ENCODE peak calls at places on chromosomes 1 and 21, in six cellular contexts. V is aorta, D is epithelial cell of esophagus, X is brain microvascular endothelial cell, M is GM23338, C is ovary. A is an unnamed sample.

GRCh38 chr1:52288286-52288685 is 77.7 kb downstream of the CC2D1B start:
- DNase-seq in V (no peak), D (peak), X (peak), M (no peak), C (no peak), A (peak)

GRCh38 chr21:46477765-46478164 is 19.1 kb downstream of the DIP2A start:
- DNase-seq in V (no peak), D (peak), X (no peak), M (no peak), C (no peak), A (no peak)

GRCh38 chr1:174726167-174726879 is 273.4 kb upstream of the CACYBP start:
- DNase-seq in V (no peak), D (peak), X (no peak), M (peak), C (no peak), A (peak)

GRCh38 chr1:111754964-111755320 is 759 bp upstream of the DDX20 start:
- DNase-seq in V (peak), D (peak), X (peak), M (peak), C (no peak), A (peak)

GRCh38 chr1:94734963-94735899 is 84.9 kb upstream of the SLC44A3 start:
- DNase-seq in V (peak), D (peak), X (peak), M (peak), C (peak), A (peak)

GRCh38 chr1:107551491-107551890 is 410.7 kb downstream of the NTNG1 start:
- DNase-seq in V (no peak), D (no peak), X (no peak), M (no peak), C (no peak), A (no peak)

GRCh38 chr1:171590022-171590421 is 32.0 kb upstream of the MYOCOS start:
- DNase-seq in V (no peak), D (no peak), X (peak), M (no peak), C (no peak), A (no peak)

GRCh38 chr1:115906627-115907026 is 65.7 kb upstream of the NHLH2 start:
- DNase-seq in V (no peak), D (peak), X (no peak), M (no peak), C (no peak), A (no peak)

GRCh38 chr21:14864211-14865021 is 200.4 kb downstream of the NRIP1 start:
- DNase-seq in V (peak), D (peak), X (peak), M (peak), C (peak), A (peak)

GRCh38 chr1:18575620-18576019 is 55.0 kb upstream of the PAX7 start:
- DNase-seq in V (peak), D (peak), X (peak), M (peak), C (no peak), A (peak)

GRCh38 chr1:42418516-42418915 is 37.3 kb downstream of the ZMYND12 start:
- DNase-seq in V (no peak), D (no peak), X (no peak), M (peak), C (no peak), A (peak)

GRCh38 chr1:204872262-204872881 is 1.7 kb downstream of the NFASC start:
- DNase-seq in V (no peak), D (no peak), X (no peak), M (no peak), C (no peak), A (no peak)

DNA sequence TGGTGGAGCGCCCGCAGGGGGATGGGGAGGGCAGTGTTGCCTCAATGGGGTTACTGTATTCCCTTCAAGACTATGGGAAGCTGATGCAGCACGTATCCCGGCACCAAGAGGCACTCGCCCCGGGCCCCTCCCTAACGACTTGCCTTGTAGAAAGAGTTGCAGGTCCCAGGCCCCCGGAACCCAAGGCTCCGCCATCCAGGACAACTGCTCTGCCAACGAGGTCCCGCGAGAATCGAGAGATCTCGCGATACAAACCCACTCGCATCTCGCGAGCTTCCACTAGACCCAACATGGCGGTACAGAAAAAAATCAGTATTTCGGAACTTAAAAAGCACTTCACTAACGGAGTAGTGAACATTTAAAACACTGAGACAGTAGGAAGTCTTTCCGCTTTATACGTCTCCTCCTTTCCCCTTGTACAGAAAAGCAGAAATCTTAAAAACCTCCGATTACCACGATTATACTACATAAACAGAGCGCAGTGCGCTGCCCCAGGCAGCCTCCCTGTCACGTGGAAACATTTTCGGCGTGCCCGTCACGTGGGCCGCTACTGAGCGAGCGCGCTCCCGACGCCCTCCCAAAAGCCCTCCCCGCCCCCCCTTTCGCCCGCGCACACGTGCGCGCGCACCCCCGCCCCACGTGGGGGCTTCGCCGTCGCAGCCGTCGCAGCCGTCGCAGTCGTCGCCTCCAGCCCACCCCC is at the start of gene ZZZ3:
- DNase-seq in V (peak), D (peak), X (peak), M (peak), C (peak), A (peak)
- H3K4me3 ChIP-seq in V (peak), D (peak), X (peak), M (peak), C (peak), A (peak)

GRCh38 chr1:56331207-56331891 is 248.0 kb downstream of the PLPP3 start:
- DNase-seq in V (no peak), D (no peak), X (no peak), M (no peak), C (no peak), A (peak)

GRCh38 chr1:56329970-56330369 is 249.4 kb downstream of the PLPP3 start:
- DNase-seq in V (no peak), D (peak), X (no peak), M (no peak), C (no peak), A (no peak)

GRCh38 chr1:56333461-56333860 is 245.9 kb downstream of the PLPP3 start:
- DNase-seq in V (no peak), D (no peak), X (no peak), M (no peak), C (no peak), A (no peak)

GRCh38 chr1:56331892-56332567 is 247.3 kb downstream of the PLPP3 start:
- DNase-seq in V (no peak), D (peak), X (no peak), M (no peak), C (no peak), A (peak)

GRCh38 chr1:56330400-56331026 is 248.8 kb downstream of the PLPP3 start:
- DNase-seq in V (no peak), D (peak), X (peak), M (no peak), C (no peak), A (peak)
- H3K4me3 ChIP-seq in V (no peak), D (no peak), X (no peak), M (no peak), C (no peak), A (no peak)

GRCh38 chr21:44087426-44088400 is 19.5 kb upstream of the PWP2 start:
- DNase-seq in V (peak), D (no peak), X (no peak), M (no peak), C (no peak), A (no peak)

GRCh38 chr21:44089001-44089911 is 17.9 kb upstream of the PWP2 start:
- DNase-seq in V (no peak), D (no peak), X (no peak), M (no peak), C (no peak), A (no peak)

GRCh38 chr21:44092201-44092600 is 15.0 kb upstream of the PWP2 start:
- DNase-seq in V (no peak), D (no peak), X (no peak), M (no peak), C (no peak), A (no peak)

GRCh38 chr21:44088401-44088780 is 18.8 kb upstream of the PWP2 start:
- DNase-seq in V (no peak), D (peak), X (no peak), M (no peak), C (no peak), A (no peak)

DNA sequence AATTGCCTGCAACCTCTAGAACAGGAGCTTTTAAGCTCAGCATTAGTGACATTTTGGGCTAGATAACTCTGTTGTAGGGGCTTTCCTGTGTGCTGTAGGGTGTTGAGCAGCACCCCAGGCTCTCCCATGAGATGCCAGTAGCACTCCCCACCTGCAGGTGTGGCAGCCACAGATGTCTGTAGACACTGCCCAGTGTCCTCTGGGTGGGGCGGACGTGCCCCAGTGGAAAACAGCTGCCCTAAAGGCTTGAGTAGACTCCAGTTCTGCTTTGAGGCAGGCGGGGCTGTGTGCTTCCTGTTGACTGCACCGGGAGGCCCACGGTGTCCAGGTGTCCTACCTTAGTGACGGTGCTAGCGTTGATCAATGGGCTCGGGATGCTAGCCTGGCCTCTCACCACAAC is 16.9 kb upstream of the PWP2 start:
- DNase-seq in V (no peak), D (no peak), X (no peak), M (no peak), C (no peak), A (no peak)
- H3K4me3 ChIP-seq in V (no peak), D (no peak), X (no peak), M (no peak), C (no peak), A (no peak)

GRCh38 chr1:100536031-100536430 is 1.9 kb upstream of the GPR88 start:
- DNase-seq in V (no peak), D (no peak), X (no peak), M (no peak), C (no peak), A (no peak)

GRCh38 chr1:100539836-100540536 is 2.0 kb downstream of the GPR88 start:
- DNase-seq in V (peak), D (peak), X (no peak), M (peak), C (no peak), A (peak)

GRCh38 chr1:100542264-100542663 is 4.3 kb downstream of the GPR88 start:
- DNase-seq in V (no peak), D (no peak), X (no peak), M (no peak), C (no peak), A (no peak)

GRCh38 chr1:100535264-100535663 is 2.7 kb upstream of the GPR88 start:
- DNase-seq in V (no peak), D (no peak), X (no peak), M (no peak), C (no peak), A (no peak)

DNA sequence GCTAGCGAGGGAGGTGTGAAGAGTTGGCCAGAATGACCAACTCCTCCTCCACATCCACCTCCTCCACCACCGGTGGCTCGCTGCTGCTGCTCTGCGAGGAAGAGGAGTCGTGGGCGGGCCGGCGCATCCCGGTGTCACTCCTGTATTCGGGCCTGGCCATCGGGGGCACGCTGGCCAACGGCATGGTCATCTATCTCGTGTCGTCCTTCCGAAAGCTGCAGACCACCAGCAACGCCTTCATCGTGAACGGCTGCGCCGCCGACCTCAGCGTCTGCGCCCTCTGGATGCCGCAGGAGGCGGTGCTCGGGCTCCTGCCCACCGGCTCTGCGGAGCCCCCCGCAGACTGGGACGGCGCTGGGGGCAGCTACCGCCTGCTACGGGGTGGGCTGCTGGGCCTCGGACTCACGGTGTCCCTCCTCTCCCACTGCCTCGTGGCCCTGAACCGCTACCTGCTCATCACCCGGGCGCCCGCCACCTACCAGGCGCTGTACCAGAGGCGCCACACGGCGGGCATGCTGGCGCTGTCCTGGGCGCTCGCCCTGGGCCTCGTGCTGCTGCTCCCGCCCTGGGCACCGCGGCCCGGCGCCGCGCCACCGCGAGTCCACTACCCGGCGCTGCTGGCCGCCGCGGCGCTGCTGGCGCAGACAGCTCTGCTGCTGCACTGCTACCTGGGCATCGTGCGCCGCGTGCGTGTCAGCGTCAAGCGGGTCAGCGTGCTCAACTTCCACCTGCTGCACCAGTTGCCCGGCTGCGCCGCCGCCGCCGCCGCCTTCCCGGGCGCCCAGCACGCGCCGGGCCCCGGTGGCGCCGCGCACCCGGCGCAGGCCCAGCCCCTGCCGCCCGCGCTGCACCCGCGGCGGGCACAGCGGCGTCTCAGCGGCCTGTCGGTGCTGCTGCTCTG is 1.2 kb downstream of the GPR88 start:
- DNase-seq in V (peak), D (peak), X (no peak), M (peak), C (peak), A (peak)
- H3K4me3 ChIP-seq in V (peak), D (no peak), X (peak), M (peak), C (peak), A (no peak)

GRCh38 chr1:45013551-45014209 is 1.6 kb downstream of the UROD start:
- DNase-seq in V (no peak), D (no peak), X (no peak), M (no peak), C (no peak), A (no peak)
- H3K4me3 ChIP-seq in V (no peak), D (no peak), X (no peak), M (no peak), C (no peak), A (no peak)

GRCh38 chr1:81699234-81699633 is 101.5 kb upstream of the ADGRL2 start:
- DNase-seq in V (no peak), D (peak), X (peak), M (peak), C (no peak), A (peak)

GRCh38 chr1:81702079-81702715 is 98.5 kb upstream of the ADGRL2 start:
- DNase-seq in V (no peak), D (peak), X (no peak), M (no peak), C (no peak), A (no peak)

GRCh38 chr1:81702903-81703302 is 97.8 kb upstream of the ADGRL2 start:
- DNase-seq in V (no peak), D (peak), X (peak), M (no peak), C (no peak), A (no peak)

GRCh38 chr1:81703352-81703735 is 97.4 kb upstream of the ADGRL2 start:
- DNase-seq in V (no peak), D (peak), X (peak), M (no peak), C (no peak), A (no peak)

GRCh38 chr1:81701071-81701470 is 99.7 kb upstream of the ADGRL2 start:
- DNase-seq in V (no peak), D (no peak), X (no peak), M (no peak), C (no peak), A (no peak)
- H3K4me3 ChIP-seq in V (no peak), D (peak), X (no peak), M (no peak), C (no peak), A (no peak)

GRCh38 chr1:11729155-11729497 is 6.8 kb upstream of the AGTRAP start:
- DNase-seq in V (no peak), D (no peak), X (no peak), M (no peak), C (no peak), A (no peak)

GRCh38 chr1:11730429-11730861 is 5.5 kb upstream of the AGTRAP start:
- DNase-seq in V (no peak), D (peak), X (no peak), M (no peak), C (no peak), A (no peak)

GRCh38 chr1:11729498-11730428 is 6.2 kb upstream of the AGTRAP start:
- DNase-seq in V (no peak), D (no peak), X (no peak), M (no peak), C (no peak), A (peak)

GRCh38 chr1:11733351-11733750 is 2.6 kb upstream of the AGTRAP start:
- DNase-seq in V (no peak), D (no peak), X (no peak), M (no peak), C (no peak), A (no peak)

GRCh38 chr1:11731719-11732283 is 4.1 kb upstream of the AGTRAP start:
- DNase-seq in V (peak), D (peak), X (peak), M (peak), C (peak), A (peak)
- H3K4me3 ChIP-seq in V (no peak), D (no peak), X (no peak), M (peak), C (peak), A (no peak)

DNA sequence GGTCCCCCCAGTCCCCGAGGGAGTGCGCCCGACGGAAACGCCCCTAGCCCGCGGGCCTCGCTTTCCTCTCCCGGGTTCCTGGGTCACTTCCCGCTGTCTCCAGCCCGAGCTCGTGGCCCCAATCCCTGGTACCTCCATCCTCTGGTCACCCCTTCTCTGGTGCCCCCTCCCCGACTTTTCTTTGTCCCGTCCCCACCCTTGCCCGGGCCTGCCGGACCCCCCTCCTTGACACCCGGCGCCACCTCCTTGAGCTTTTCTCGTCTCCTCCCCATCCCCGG is 320 bp upstream of the RIPPLY3 start:
- DNase-seq in V (no peak), D (no peak), X (no peak), M (no peak), C (no peak), A (no peak)
- H3K4me3 ChIP-seq in V (peak), D (peak), X (peak), M (peak), C (peak), A (peak)

A was measured in mesendoderm.